ENCODE peak calls at places on chromosome 15, in five cellular contexts. F is psoas muscle, S is upper lobe of right lung, O is skeletal muscle cell, D is HL-60. B is an unnamed sample.

GRCh38 chr15:62812515-62812835 is 230.1 kb upstream of the TPM1 start:
- DNase-seq in F (no peak), S (no peak), O (no peak), D (no peak), B (no peak)

GRCh38 chr15:62957130-62957529 is 85.4 kb upstream of the TPM1 start:
- DNase-seq in F (no peak), S (no peak), O (no peak), D (no peak), B (no peak)

GRCh38 chr15:36080759-36081158 is 498.7 kb upstream of the CDIN1 start:
- DNase-seq in F (no peak), S (no peak), O (no peak), D (no peak), B (no peak)

GRCh38 chr15:88535100-88535499 is 11.4 kb downstream of the DET1 start:
- DNase-seq in F (no peak), S (no peak), O (no peak), D (no peak), B (no peak)

GRCh38 chr15:42933886-42934667 is 13.5 kb upstream of the TTBK2 start:
- DNase-seq in F (no peak), S (no peak), O (no peak), D (no peak), B (no peak)

GRCh38 chr15:35427091-35427490 is 118.9 kb downstream of the DPH6 start:
- DNase-seq in F (no peak), S (no peak), O (peak), D (no peak), B (no peak)

GRCh38 chr15:63186065-63186464 is 3.3 kb upstream of the RAB8B start:
- DNase-seq in F (no peak), S (no peak), O (peak), D (no peak), B (no peak)

GRCh38 chr15:34795267-34796081 is at the start of gene ACTC1:
- DNase-seq in F (peak), S (peak), O (no peak), D (no peak), B (peak)

GRCh38 chr15:101501703-101502373 is 12.3 kb upstream of the PCSK6 start:
- DNase-seq in F (peak), S (no peak), O (no peak), D (no peak), B (peak)

GRCh38 chr15:29925227-29926082 is 103.2 kb upstream of the TJP1 start:
- DNase-seq in F (peak), S (peak), O (peak), D (no peak), B (peak)

GRCh38 chr15:82851981-82852511 is 42.6 kb downstream of the WHAMM start:
- DNase-seq in F (no peak), S (no peak), O (no peak), D (no peak), B (no peak)

GRCh38 chr15:73950479-73951043 is 24.3 kb downstream of the LOXL1 start:
- DNase-seq in F (no peak), S (peak), O (no peak), D (no peak), B (no peak)

GRCh38 chr15:38651328-38652038 is 86.9 kb upstream of the RASGRP1 start:
- DNase-seq in F (no peak), S (no peak), O (no peak), D (no peak), B (no peak)

GRCh38 chr15:98648654-98649537 is 557 bp downstream of the IGF1R start:
- DNase-seq in F (peak), S (peak), O (no peak), D (no peak), B (peak)

GRCh38 chr15:79296583-79296982 is 14.1 kb downstream of the ANKRD34C start:
- DNase-seq in F (no peak), S (no peak), O (no peak), D (no peak), B (no peak)

GRCh38 chr15:47719730-47720129 is 2.4 kb downstream of the SEMA6D start:
- DNase-seq in F (no peak), S (no peak), O (no peak), D (no peak), B (no peak)
- H3K4me3 ChIP-seq in F (peak), S (peak), O (no peak), D (no peak), B (no peak)

GRCh38 chr15:52799145-52799811 is 9.1 kb upstream of the ONECUT1 start:
- DNase-seq in F (no peak), S (no peak), O (no peak), D (no peak), B (no peak)
- H3K4me3 ChIP-seq in F (no peak), S (no peak), O (no peak), D (no peak), B (no peak)

GRCh38 chr15:67556964-67557570 is 14.6 kb downstream of the MAP2K5 start:
- DNase-seq in F (no peak), S (no peak), O (no peak), D (no peak), B (no peak)
- H3K4me3 ChIP-seq in F (no peak), S (no peak), O (no peak), D (no peak), B (no peak)

GRCh38 chr15:78265752-78266224 is 1.4 kb downstream of the DNAJA4 start:
- DNase-seq in F (no peak), S (no peak), O (no peak), D (no peak), B (no peak)
- H3K4me3 ChIP-seq in F (peak), S (peak), O (no peak), D (no peak), B (no peak)